ENCODE peak calls at places on chromosomes 2 and 18, in five cellular contexts. N is HFFc6; G is right lobe of liver; T is CD4-positive, alpha-beta T cell; S is gastrocnemius medialis. H is an unnamed sample.

GRCh38 chr2:30897539-30897938 is 90.3 kb upstream of the CAPN13 start:
- DNase-seq in N (no peak), G (no peak), T (no peak), S (no peak), H (no peak)

GRCh38 chr2:19819097-19820065 is 82.4 kb downstream of the TTC32 start:
- DNase-seq in N (peak; percentile 99), G (no peak), T (no peak), S (no peak), H (no peak)

GRCh38 chr18:49435170-49435569 is 25.3 kb downstream of the DYM start:
- DNase-seq in N (no peak), G (no peak), T (no peak), S (no peak), H (no peak)

GRCh38 chr2:197348721-197349337 is 38.2 kb upstream of the ANKRD44 start:
- DNase-seq in N (no peak), G (no peak), T (no peak), S (no peak), H (no peak)

GRCh38 chr18:74446631-74447403 is 10.3 kb downstream of the DIPK1C start:
- DNase-seq in N (no peak), G (no peak), T (no peak), S (no peak), H (no peak)

GRCh38 chr2:161570424-161571050 is 53.7 kb upstream of the SLC4A10 start:
- DNase-seq in N (no peak), G (no peak), T (no peak), S (no peak), H (no peak)

GRCh38 chr2:31151501-31151900 is 13.3 kb upstream of the GALNT14 start:
- DNase-seq in N (no peak), G (no peak), T (no peak), S (no peak), H (no peak)

GRCh38 chr2:260507-261161 is 3.2 kb downstream of the SH3YL1 start:
- DNase-seq in N (no peak), G (peak; percentile 40), T (no peak), S (no peak), H (no peak)

GRCh38 chr2:235347691-235348090 is 146.2 kb upstream of the AGAP1 start:
- DNase-seq in N (peak; percentile 74), G (no peak), T (no peak), S (no peak), H (no peak)

GRCh38 chr2:207176245-207176644 is 10.5 kb upstream of the KLF7 start:
- DNase-seq in N (no peak), G (no peak), T (no peak), S (no peak), H (no peak)

GRCh38 chr2:28193552-28194383 is 198.9 kb upstream of the FOSL2 start:
- DNase-seq in N (no peak), G (no peak), T (no peak), S (no peak), H (no peak)

GRCh38 chr2:176038694-176039093 is 36.6 kb upstream of the LNPK start:
- DNase-seq in N (no peak), G (no peak), T (no peak), S (no peak), H (no peak)

GRCh38 chr2:51410351-51410750 is 378.4 kb upstream of the NRXN1 start:
- DNase-seq in N (no peak), G (no peak), T (no peak), S (no peak), H (no peak)

GRCh38 chr2:231683292-231683898 is 24.9 kb upstream of the PTMA start:
- DNase-seq in N (no peak), G (no peak), T (no peak), S (no peak), H (no peak)

GRCh38 chr2:222451270-222451674 is 26.9 kb downstream of the SGPP2 start:
- DNase-seq in N (no peak), G (no peak), T (no peak), S (no peak), H (no peak)

GRCh38 chr2:218716070-218716469 is 5.4 kb downstream of the TTLL4 start:
- DNase-seq in N (no peak), G (no peak), T (no peak), S (no peak), H (no peak)

GRCh38 chr2:44723921-44724320 is 217.6 kb upstream of the SIX3 start:
- DNase-seq in N (no peak), G (no peak), T (no peak), S (no peak), H (no peak)

GRCh38 chr2:240386321-240386720 is 49.1 kb upstream of the GPC1 start:
- DNase-seq in N (no peak), G (no peak), T (no peak), S (no peak), H (no peak)

GRCh38 chr2:41955641-41956040 is 92.2 kb upstream of the PKDCC start:
- DNase-seq in N (no peak), G (no peak), T (no peak), S (no peak), H (no peak)

GRCh38 chr2:173866858-173867620 is 98.1 kb downstream of the SP3 start:
- DNase-seq in N (no peak), G (no peak), T (no peak), S (no peak), H (no peak)

GRCh38 chr2:142974288-142975024 is 97.0 kb downstream of the KYNU start:
- DNase-seq in N (no peak), G (no peak), T (no peak), S (no peak), H (no peak)

GRCh38 chr2:16464641-16465040 is 201.0 kb downstream of the CYRIA start:
- DNase-seq in N (no peak), G (no peak), T (no peak), S (no peak), H (no peak)

GRCh38 chr2:134683561-134684112 is 35.2 kb downstream of the TMEM163 start:
- DNase-seq in N (no peak), G (no peak), T (no peak), S (no peak), H (no peak)

GRCh38 chr18:62682396-62682795 is 32.9 kb upstream of the PHLPP1 start:
- DNase-seq in N (no peak), G (no peak), T (no peak), S (no peak), H (no peak)

GRCh38 chr2:191863988-191864387 is 17.1 kb upstream of the CAVIN2 start:
- DNase-seq in N (peak; percentile 18), G (no peak), T (no peak), S (no peak), H (no peak)

GRCh38 chr2:191864623-191865521 is 18.0 kb upstream of the CAVIN2 start:
- DNase-seq in N (peak; percentile 31), G (no peak), T (no peak), S (no peak), H (no peak)

GRCh38 chr2:191867507-191867847 is 20.6 kb upstream of the CAVIN2 start:
- DNase-seq in N (no peak), G (no peak), T (no peak), S (no peak), H (no peak)

GRCh38 chr2:191866675-191867506 is 20.0 kb upstream of the CAVIN2 start:
- DNase-seq in N (peak; percentile 84), G (no peak), T (no peak), S (no peak), H (no peak)

DNA sequence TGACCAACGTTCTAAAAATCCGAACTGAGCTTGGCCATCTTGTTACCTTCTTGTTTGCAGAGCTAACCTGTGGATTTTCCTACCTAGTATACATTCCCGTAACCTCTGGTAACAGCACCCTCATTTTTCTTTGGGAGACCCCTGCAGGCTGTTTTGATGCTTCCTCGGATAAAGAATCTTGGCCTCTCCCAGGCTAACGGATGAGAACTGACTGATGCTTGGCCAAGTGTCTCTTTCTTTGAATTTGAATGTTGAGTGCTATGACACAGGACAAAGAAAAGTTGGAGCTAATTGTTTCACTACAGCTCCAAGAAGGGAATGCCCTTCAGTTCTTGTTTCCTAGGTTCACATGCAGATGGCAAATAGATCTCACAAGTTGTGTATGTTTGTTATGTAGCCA is 19.3 kb upstream of the CAVIN2 start:
- DNase-seq in N (no peak), G (no peak), T (no peak), S (no peak), H (no peak)
- TF ChIP-seq CTCF in N (no peak), G (no peak), T (no peak), S (no peak), H (no peak)

DNA sequence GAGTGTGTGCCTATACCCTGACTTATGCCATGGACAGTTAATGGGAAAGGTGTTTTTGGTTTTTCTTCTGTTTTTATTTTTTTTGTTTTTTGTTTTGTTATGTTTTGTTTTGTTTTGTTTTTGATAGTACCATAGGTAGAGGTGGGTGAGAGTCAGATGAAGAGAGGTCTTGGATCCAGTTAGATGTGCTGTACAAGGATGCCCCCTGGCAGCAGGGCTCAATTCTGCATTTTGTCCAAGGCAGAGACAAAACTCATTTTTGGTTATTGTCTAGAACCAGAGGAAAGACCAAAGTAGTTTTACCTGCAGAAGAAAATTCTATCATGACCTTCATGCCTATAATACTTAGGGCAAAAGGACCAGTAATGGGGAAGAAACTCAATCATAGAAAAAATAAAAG is 48.5 kb downstream of the SLC5A7 start:
- DNase-seq in N (no peak), G (no peak), T (no peak), S (no peak), H (no peak)
- TF ChIP-seq CTCF in N (no peak), G (peak; percentile 6), T (no peak), S (no peak), H (peak; percentile 19)

GRCh38 chr18:26425148-26425531 is 123.2 kb downstream of the KCTD1 start:
- DNase-seq in N (peak; percentile 11), G (no peak), T (no peak), S (no peak), H (no peak)
- TF ChIP-seq CTCF in N (no peak), G (no peak), T (no peak), S (no peak), H (no peak)

GRCh38 chr2:11344342-11344955 is at the start of gene ROCK2:
- DNase-seq in N (peak; percentile 80), G (peak; percentile 91), T (peak; percentile 42), S (peak; percentile 77), H (peak; percentile 84)

GRCh38 chr2:11346129-11346528 is 1.7 kb upstream of the ROCK2 start:
- DNase-seq in N (no peak), G (no peak), T (no peak), S (no peak), H (no peak)

GRCh38 chr2:11343344-11343625 is 1.2 kb downstream of the ROCK2 start:
- DNase-seq in N (no peak), G (no peak), T (no peak), S (no peak), H (no peak)

GRCh38 chr2:11343626-11344341 is 652 bp downstream of the ROCK2 start:
- DNase-seq in N (no peak), G (peak; percentile 72), T (peak; percentile 6), S (peak; percentile 38), H (peak; percentile 42)

DNA sequence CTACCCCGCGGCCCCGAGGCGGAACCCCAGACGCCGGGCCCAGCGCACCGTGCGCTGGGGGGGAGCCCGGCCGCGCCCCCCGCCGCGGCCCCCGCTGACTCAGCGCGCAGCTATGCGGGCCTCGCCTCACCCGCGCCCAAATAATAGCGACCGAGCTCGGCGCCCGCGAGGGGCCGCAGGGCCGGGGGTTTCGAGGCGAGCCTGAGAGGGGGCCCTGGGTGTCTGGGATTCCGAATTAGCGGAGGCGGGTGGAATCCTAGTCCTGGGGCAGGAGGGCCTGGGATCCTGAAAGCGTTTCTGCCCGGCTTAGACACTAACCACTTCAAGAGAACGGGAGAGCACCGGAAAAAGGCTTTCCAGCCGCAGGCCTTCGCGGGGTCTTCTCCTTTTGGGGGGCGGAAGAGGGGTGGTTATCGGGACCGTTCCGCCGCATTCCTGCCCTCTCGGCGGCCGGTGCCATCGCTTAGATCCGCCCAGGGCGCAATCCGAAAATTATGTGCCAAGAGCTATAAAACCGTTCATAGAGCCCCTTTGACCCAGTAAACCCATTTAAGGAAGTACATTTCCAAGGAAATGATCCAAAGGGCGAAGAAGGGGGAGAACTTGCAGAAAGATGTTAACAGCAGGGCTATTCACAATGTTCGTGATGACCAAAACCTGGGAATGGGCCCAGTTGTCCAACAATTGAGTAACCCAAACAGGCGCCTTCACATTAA is 678 bp upstream of the ROCK2 start:
- DNase-seq in N (peak; percentile 81), G (peak; percentile 37), T (peak; percentile 6), S (peak; percentile 52), H (peak; percentile 48)
- TF ChIP-seq CTCF in N (no peak), G (no peak), T (no peak), S (no peak), H (no peak)